ENCODE peak calls at places on chromosomes 4 and X, in seven cellular contexts. M is GM12878, C is K562, U is HCT116, L is HepG2, J is SK-N-SH, T is H1. W is an unnamed sample.

GRCh38 chr4:25970691-25971427 is 56.8 kb downstream of the SMIM20 start:
- DNase-seq in M (no peak), C (no peak), U (no peak), L (peak), J (no peak), T (no peak), W (no peak)

GRCh38 chr4:5027366-5027765 is 8.1 kb upstream of the CYTL1 start:
- DNase-seq in M (no peak), C (no peak), U (no peak), L (no peak), J (no peak), T (no peak), W (no peak)

GRCh38 chr4:48620093-48620492 is 130.0 kb downstream of the ZAR1 start:
- DNase-seq in M (no peak), C (no peak), U (no peak), L (no peak), J (no peak), T (no peak), W (no peak)

GRCh38 chrX:135308345-135308855 is 880 bp upstream of the ETDC start:
- DNase-seq in M (no peak), C (no peak), U (no peak), L (no peak), J (no peak), T (no peak), W (no peak)

GRCh38 chr4:3765271-3766206 is 646 bp upstream of the ADRA2C start:
- DNase-seq in M (no peak), C (peak), U (no peak), L (peak), J (peak), T (peak), W (peak)

GRCh38 chr4:6779667-6780565 is 2.6 kb upstream of the KIAA0232 start:
- DNase-seq in M (no peak), C (no peak), U (no peak), L (peak), J (no peak), T (no peak), W (no peak)

GRCh38 chrX:96685205-96686099 is 810 bp downstream of the DIAPH2 start:
- DNase-seq in M (no peak), C (no peak), U (no peak), L (peak), J (peak), T (peak), W (peak)

GRCh38 chrX:132257116-132257515 is 37.9 kb upstream of the RAP2C start:
- DNase-seq in M (no peak), C (no peak), U (no peak), L (no peak), J (no peak), T (no peak), W (no peak)

GRCh38 chr4:109994415-109994827 is 81.7 kb downstream of the EGF start:
- DNase-seq in M (peak), C (no peak), U (no peak), L (no peak), J (no peak), T (no peak), W (no peak)

GRCh38 chr4:54819044-54819443 is 161.3 kb downstream of the KIT start:
- DNase-seq in M (no peak), C (no peak), U (no peak), L (no peak), J (no peak), T (no peak), W (no peak)
- TF ChIP-seq JUND in M (no peak), C (no peak), U (no peak), L (no peak), J (no peak), T (no peak), W (no peak)

DNA sequence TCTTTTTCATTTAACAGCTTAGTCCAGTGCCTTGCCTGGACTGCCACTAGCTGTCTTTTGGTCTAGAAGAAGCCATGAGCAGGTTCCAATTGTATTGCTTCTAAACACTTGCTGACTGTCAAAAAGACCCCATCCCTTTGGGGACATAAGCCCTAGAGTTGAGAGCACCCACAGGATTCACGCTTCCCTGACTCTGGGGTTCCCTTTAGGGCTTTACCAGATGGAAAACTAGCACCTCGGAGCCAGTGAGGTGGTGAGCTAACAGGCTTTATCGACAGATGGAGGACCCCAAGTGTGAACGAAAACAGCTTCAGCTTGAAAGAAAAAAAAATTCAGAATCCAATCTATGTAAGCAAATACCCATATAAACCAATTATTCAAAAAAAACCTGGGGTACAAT is 90.8 kb downstream of the NAA11 start:
- DNase-seq in M (no peak), C (no peak), U (no peak), L (no peak), J (no peak), T (no peak), W (no peak)
- TF ChIP-seq JUND in M (no peak), C (no peak), U (no peak), L (no peak), J (no peak), T (no peak), W (no peak)

GRCh38 chrX:69287025-69287540 is 121.8 kb upstream of the PJA1 start:
- DNase-seq in M (no peak), C (no peak), U (no peak), L (no peak), J (no peak), T (no peak), W (no peak)
- TF ChIP-seq JUND in M (no peak), C (no peak), U (no peak), L (no peak), J (no peak), T (no peak), W (no peak)

DNA sequence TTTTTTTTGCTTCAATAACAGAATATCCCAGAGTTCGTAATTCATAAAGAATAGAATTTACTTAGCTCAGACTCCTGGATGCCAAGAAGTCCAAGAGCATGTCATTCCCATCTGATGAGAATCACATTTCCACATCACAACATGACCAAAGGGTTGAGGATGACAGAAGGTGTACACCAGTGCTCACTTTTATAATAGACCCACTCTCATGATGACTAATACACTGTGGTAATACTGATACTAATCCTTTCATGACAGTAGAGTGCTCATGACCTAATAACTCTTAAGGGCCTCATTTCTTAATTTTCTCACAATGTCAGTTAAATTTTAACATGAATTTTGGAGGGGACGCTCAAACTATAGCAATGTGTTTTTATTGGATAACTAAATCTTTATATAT is 69.2 kb downstream of the ZNF732 start:
- DNase-seq in M (no peak), C (no peak), U (no peak), L (no peak), J (no peak), T (no peak), W (no peak)
- TF ChIP-seq JUND in M (no peak), C (no peak), U (no peak), L (no peak), J (no peak), T (no peak), W (no peak)

DNA sequence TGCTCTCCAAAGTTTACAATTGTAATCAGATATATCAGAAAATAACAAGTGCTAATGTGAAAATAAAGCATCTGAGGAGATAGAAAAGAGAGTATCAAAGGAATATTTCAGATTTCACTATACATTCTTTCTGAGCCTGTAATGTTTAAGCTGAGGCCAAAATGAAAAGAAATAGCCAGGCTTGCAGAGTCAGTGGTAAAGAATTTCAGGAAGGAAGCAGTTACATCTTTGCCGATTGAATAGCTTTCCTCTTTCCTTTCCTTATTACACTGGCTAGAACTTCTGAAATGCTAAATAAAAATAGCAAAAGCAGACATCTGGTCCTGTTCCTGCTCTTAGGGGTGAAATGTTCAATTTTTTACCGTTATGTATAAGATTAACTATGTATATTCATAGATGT is 1441.6 kb upstream of the PCDH7 start:
- DNase-seq in M (no peak), C (no peak), U (no peak), L (no peak), J (no peak), T (no peak), W (no peak)
- TF ChIP-seq JUND in M (no peak), C (no peak), U (no peak), L (no peak), J (peak), T (no peak), W (no peak)

DNA sequence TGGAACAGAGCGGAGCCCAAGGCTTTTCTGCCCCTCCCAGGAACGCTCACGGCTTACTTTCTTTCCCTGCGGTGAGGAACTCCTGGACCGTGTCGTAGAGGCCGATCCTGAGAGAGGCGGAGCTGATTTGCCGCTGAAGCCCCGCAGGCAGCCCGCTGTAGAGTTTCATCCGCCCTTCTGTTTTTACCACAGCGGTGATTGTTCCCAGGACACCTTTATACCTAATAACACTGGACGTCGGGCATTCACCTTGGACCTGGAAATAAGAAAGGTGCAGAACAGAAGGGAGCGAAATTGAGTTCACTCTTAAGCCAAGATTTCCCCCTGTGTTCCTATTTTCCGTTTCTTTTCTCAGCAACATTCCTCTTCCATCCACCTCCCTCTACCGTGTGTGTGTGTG is 1.0 kb downstream of the UCP1 start:
- DNase-seq in M (no peak), C (no peak), U (no peak), L (no peak), J (peak), T (peak), W (peak)
- TF ChIP-seq JUND in M (no peak), C (no peak), U (no peak), L (no peak), J (no peak), T (no peak), W (no peak)